ENCODE peak calls at places on chromosomes 6 and 20, in six cellular contexts. Q is uterus, P is H9, Z is PC-3, S is endothelial cell of umbilical vein, A is HL-60. B is an unnamed sample.

GRCh38 chr6:19597809-19598320 is 239.3 kb upstream of the ID4 start:
- DNase-seq in Q (no peak), P (no peak), Z (no peak), S (no peak), A (no peak), B (no peak)

GRCh38 chr6:35496036-35496850 is 636 bp downstream of the TEAD3 start:
- DNase-seq in Q (peak), P (no peak), Z (peak), S (no peak), A (no peak), B (peak)

GRCh38 chr6:36677753-36678487 is 594 bp upstream of the CDKN1A start:
- DNase-seq in Q (no peak), P (no peak), Z (no peak), S (peak), A (no peak), B (no peak)

GRCh38 chr20:63290136-63290676 is 2.8 kb upstream of the COL20A1 start:
- DNase-seq in Q (no peak), P (no peak), Z (no peak), S (no peak), A (no peak), B (no peak)

GRCh38 chr6:98027898-98028297 is 744.9 kb upstream of the MMS22L start:
- DNase-seq in Q (no peak), P (no peak), Z (no peak), S (no peak), A (no peak), B (no peak)

GRCh38 chr6:12245763-12246720 is 44.1 kb upstream of the EDN1 start:
- DNase-seq in Q (no peak), P (no peak), Z (peak), S (peak), A (no peak), B (no peak)

GRCh38 chr6:70338775-70339174 is 35.9 kb upstream of the COL9A1 start:
- DNase-seq in Q (no peak), P (no peak), Z (no peak), S (no peak), A (no peak), B (no peak)

GRCh38 chr6:170260686-170261085 is 30.2 kb downstream of the DLL1 start:
- DNase-seq in Q (no peak), P (no peak), Z (peak), S (no peak), A (no peak), B (no peak)

GRCh38 chr6:150327117-150327774 is 41.6 kb upstream of the IYD start:
- DNase-seq in Q (no peak), P (no peak), Z (no peak), S (no peak), A (no peak), B (no peak)

GRCh38 chr6:27605401-27606342 is 132.8 kb upstream of the ZNF184 start:
- DNase-seq in Q (no peak), P (peak), Z (peak), S (peak), A (no peak), B (no peak)

GRCh38 chr20:10910535-10911239 is 236.9 kb upstream of the JAG1 start:
- DNase-seq in Q (no peak), P (no peak), Z (no peak), S (peak), A (no peak), B (no peak)

GRCh38 chr20:62955519-62956386 is 3.2 kb downstream of the SLC17A9 start:
- DNase-seq in Q (no peak), P (no peak), Z (no peak), S (no peak), A (no peak), B (no peak)

GRCh38 chr6:38077488-38078015 is 258.0 kb downstream of the ZFAND3 start:
- DNase-seq in Q (no peak), P (no peak), Z (no peak), S (no peak), A (no peak), B (no peak)
- H3K27ac ChIP-seq in Q (no peak), P (no peak), Z (no peak), S (no peak), A (no peak), B (no peak)

GRCh38 chr6:110364364-110364763 is 6.2 kb upstream of the METTL24 start:
- DNase-seq in Q (no peak), P (no peak), Z (no peak), S (no peak), A (no peak), B (no peak)
- H3K27ac ChIP-seq in Q (no peak), P (no peak), Z (no peak), S (no peak), A (no peak), B (no peak)

DNA sequence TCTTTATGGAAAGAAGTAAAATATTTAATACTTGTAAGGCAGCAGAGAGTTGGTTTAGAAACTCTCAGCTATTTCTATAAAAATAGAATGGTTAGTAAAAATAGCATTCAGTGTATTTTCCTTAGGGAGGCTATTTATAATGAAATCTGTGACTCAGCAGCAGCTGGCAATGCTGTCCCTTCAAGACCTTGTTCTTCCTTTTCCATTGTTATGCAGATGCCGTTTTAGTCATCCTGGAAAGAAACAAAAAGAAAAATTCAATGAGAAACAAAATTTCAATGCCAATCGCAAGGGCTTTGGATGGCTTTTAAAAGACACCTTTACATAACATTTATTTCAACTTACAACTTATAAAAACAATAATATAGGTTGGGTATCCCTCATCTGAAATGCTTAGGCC is 17.5 kb downstream of the MPC1 start:
- DNase-seq in Q (no peak), P (no peak), Z (no peak), S (peak), A (no peak), B (no peak)
- H3K27ac ChIP-seq in Q (peak), P (peak), Z (no peak), S (peak), A (no peak), B (no peak)

GRCh38 chr6:136775548-136775947 is 16.7 kb downstream of the MAP3K5 start:
- DNase-seq in Q (no peak), P (no peak), Z (no peak), S (no peak), A (no peak), B (no peak)
- H3K27ac ChIP-seq in Q (no peak), P (no peak), Z (no peak), S (no peak), A (peak), B (no peak)

DNA sequence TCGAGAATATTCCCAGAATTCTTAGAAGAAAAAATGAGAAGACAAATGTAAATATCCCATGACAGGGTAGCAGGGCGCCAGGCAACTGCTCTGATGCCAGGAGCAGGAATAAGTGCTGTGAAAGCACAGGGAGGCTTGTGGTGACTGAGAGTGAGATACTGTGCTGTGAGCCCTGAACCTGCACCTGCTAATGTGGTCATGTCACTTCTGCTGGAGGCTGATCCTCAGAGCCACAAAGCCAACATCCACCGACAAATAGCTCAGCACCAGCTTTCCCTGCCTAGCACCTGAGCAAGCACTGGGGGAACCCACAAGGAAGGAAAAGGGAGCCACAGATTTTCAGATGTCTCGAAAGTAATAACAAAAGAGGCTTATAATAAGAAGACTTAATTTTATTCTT is 368.5 kb upstream of the CDH4 start:
- DNase-seq in Q (no peak), P (no peak), Z (no peak), S (no peak), A (no peak), B (no peak)
- H3K27ac ChIP-seq in Q (no peak), P (no peak), Z (no peak), S (no peak), A (no peak), B (no peak)

GRCh38 chr20:58908216-58908615 is 55.7 kb downstream of the GNAS start:
- DNase-seq in Q (no peak), P (no peak), Z (no peak), S (peak), A (no peak), B (no peak)
- H3K27ac ChIP-seq in Q (peak), P (no peak), Z (no peak), S (peak), A (peak), B (no peak)

B was measured in RWPE1.